ENCODE peak calls at places on chromosomes 13 and 19, in nine cellular contexts. L is NCI-H1092; B is central memory CD8-positive, alpha-beta T cell; M is AG09309; A is NCI-H1417; Y is AG09319; O is effector CD4-positive, alpha-beta T cell; Q is PC-9; H is activated T-helper 9 cell treated with anti-CD3 and anti-CD28 coated beads, Interleukin-2, amount 50 U/mL, for 16 hours. S is an unnamed sample.

GRCh38 chr19:18437481-18438330 is at the start of gene ISYNA1:
- DNase-seq in L (peak), B (no peak), M (no peak), A (peak), Y (no peak), O (peak), Q (peak), H (peak), S (no peak)

GRCh38 chr19:28640506-28640905 is 572.4 kb downstream of the UQCRFS1 start:
- DNase-seq in L (no peak), B (no peak), M (no peak), A (no peak), Y (no peak), O (no peak), Q (no peak), H (no peak), S (no peak)

GRCh38 chr13:45269204-45269603 is 68.4 kb upstream of the KCTD4 start:
- DNase-seq in L (no peak), B (no peak), M (no peak), A (no peak), Y (no peak), O (no peak), Q (no peak), H (no peak), S (no peak)

GRCh38 chr19:3580156-3580955 is 4.9 kb upstream of the GIPC3 start:
- DNase-seq in L (no peak), B (no peak), M (peak), A (no peak), Y (peak), O (no peak), Q (no peak), H (no peak), S (no peak)

GRCh38 chr19:39498262-39499081 is at the start of gene DLL3:
- DNase-seq in L (peak), B (no peak), M (no peak), A (peak), Y (no peak), O (no peak), Q (no peak), H (no peak), S (peak)

GRCh38 chr13:20525144-20525600 is 485 bp downstream of the CRYL1 start:
- DNase-seq in L (peak), B (no peak), M (no peak), A (no peak), Y (no peak), O (peak), Q (no peak), H (peak), S (no peak)

GRCh38 chr19:1089126-1089771 is 5.9 kb downstream of the POLR2E start:
- DNase-seq in L (no peak), B (no peak), M (no peak), A (no peak), Y (no peak), O (no peak), Q (no peak), H (no peak), S (no peak)

GRCh38 chr19:51168571-51169282 is 26.6 kb downstream of the SIGLEC7 start:
- DNase-seq in L (no peak), B (no peak), M (no peak), A (no peak), Y (no peak), O (no peak), Q (no peak), H (no peak), S (no peak)

GRCh38 chr13:97810152-97810551 is 143.3 kb upstream of the IPO5 start:
- DNase-seq in L (peak), B (no peak), M (no peak), A (peak), Y (no peak), O (no peak), Q (no peak), H (no peak), S (no peak)

GRCh38 chr13:35994131-35994966 is 136.8 kb downstream of the DCLK1 start:
- DNase-seq in L (no peak), B (no peak), M (peak), A (peak), Y (peak), O (no peak), Q (no peak), H (no peak), S (no peak)

GRCh38 chr13:23146811-23147245 is 34.0 kb upstream of the SGCG start:
- DNase-seq in L (no peak), B (no peak), M (no peak), A (no peak), Y (no peak), O (no peak), Q (no peak), H (no peak), S (no peak)

GRCh38 chr13:33610471-33611015 is 207.4 kb upstream of the RFC3 start:
- DNase-seq in L (peak), B (no peak), M (no peak), A (no peak), Y (no peak), O (peak), Q (no peak), H (peak), S (peak)

GRCh38 chr13:45167611-45168554 is 33.0 kb downstream of the KCTD4 start:
- DNase-seq in L (no peak), B (no peak), M (no peak), A (no peak), Y (no peak), O (no peak), Q (peak), H (no peak), S (no peak)

GRCh38 chr13:110690516-110690915 is 15.4 kb downstream of the CARS2 start:
- DNase-seq in L (no peak), B (no peak), M (no peak), A (no peak), Y (no peak), O (no peak), Q (no peak), H (no peak), S (no peak)

GRCh38 chr19:18865973-18866799 is 29.8 kb downstream of the CERS1 start:
- DNase-seq in L (no peak), B (no peak), M (no peak), A (no peak), Y (no peak), O (peak), Q (no peak), H (peak), S (peak)

GRCh38 chr13:40190656-40191100 is 475.8 kb downstream of the FOXO1 start:
- DNase-seq in L (no peak), B (peak), M (peak), A (no peak), Y (no peak), O (peak), Q (peak), H (peak), S (peak)

GRCh38 chr13:30829145-30829544 is 76.9 kb upstream of the MEDAG start:
- DNase-seq in L (no peak), B (no peak), M (no peak), A (no peak), Y (no peak), O (no peak), Q (peak), H (no peak), S (no peak)

GRCh38 chr19:48631254-48631653 is 5.9 kb downstream of the DBP start:
- DNase-seq in L (no peak), B (no peak), M (no peak), A (no peak), Y (no peak), O (no peak), Q (no peak), H (no peak), S (no peak)

GRCh38 chr19:18173572-18174294 is at the start of gene IFI30:
- DNase-seq in L (peak), B (no peak), M (no peak), A (peak), Y (no peak), O (peak), Q (peak), H (peak), S (no peak)

GRCh38 chr13:36837354-36838092 is 18.5 kb downstream of the RFXAP start:
- DNase-seq in L (no peak), B (no peak), M (no peak), A (no peak), Y (no peak), O (no peak), Q (no peak), H (no peak), S (no peak)

GRCh38 chr13:30832845-30833332 is 73.2 kb upstream of the MEDAG start:
- DNase-seq in L (peak), B (no peak), M (no peak), A (peak), Y (no peak), O (no peak), Q (peak), H (peak), S (no peak)

GRCh38 chr19:51690359-51691121 is 2.6 kb upstream of the SPACA6 start:
- DNase-seq in L (peak), B (peak), M (no peak), A (peak), Y (no peak), O (peak), Q (peak), H (peak), S (peak)

GRCh38 chr19:51798958-51799310 is 4.0 kb downstream of the FPR3 start:
- DNase-seq in L (no peak), B (no peak), M (no peak), A (no peak), Y (no peak), O (no peak), Q (no peak), H (no peak), S (no peak)

GRCh38 chr13:113591750-113592149 is 7.2 kb downstream of the TFDP1 start:
- DNase-seq in L (no peak), B (no peak), M (no peak), A (no peak), Y (no peak), O (no peak), Q (no peak), H (no peak), S (no peak)

GRCh38 chr19:16369664-16370576 is 45.3 kb downstream of the KLF2 start:
- DNase-seq in L (no peak), B (peak), M (no peak), A (no peak), Y (no peak), O (peak), Q (no peak), H (peak), S (peak)

GRCh38 chr19:16425993-16426392 is 45.8 kb downstream of the EPS15L1 start:
- DNase-seq in L (no peak), B (no peak), M (no peak), A (no peak), Y (no peak), O (no peak), Q (no peak), H (no peak), S (no peak)

GRCh38 chr19:56314018-56314583 is 538 bp downstream of the ZSCAN5A start:
- DNase-seq in L (no peak), B (peak), M (no peak), A (peak), Y (peak), O (no peak), Q (no peak), H (no peak), S (no peak)

GRCh38 chr19:49378501-49378900 is 9.5 kb upstream of the KASH5 start:
- DNase-seq in L (no peak), B (no peak), M (no peak), A (no peak), Y (no peak), O (no peak), Q (no peak), H (no peak), S (no peak)

GRCh38 chr13:29465741-29466293 is 129.7 kb downstream of the SLC7A1 start:
- DNase-seq in L (no peak), B (no peak), M (no peak), A (no peak), Y (no peak), O (no peak), Q (peak), H (no peak), S (no peak)

GRCh38 chr19:2736550-2737190 is 3.1 kb downstream of the SLC39A3 start:
- DNase-seq in L (no peak), B (no peak), M (no peak), A (no peak), Y (no peak), O (no peak), Q (no peak), H (no peak), S (no peak)

GRCh38 chr13:76792680-76793334 is 93.4 kb downstream of the KCTD12 start:
- DNase-seq in L (no peak), B (no peak), M (peak), A (no peak), Y (no peak), O (no peak), Q (no peak), H (no peak), S (no peak)

GRCh38 chr19:4691383-4691782 is 21.2 kb upstream of the MYDGF start:
- DNase-seq in L (no peak), B (no peak), M (no peak), A (no peak), Y (no peak), O (no peak), Q (no peak), H (no peak), S (no peak)

GRCh38 chr19:6232567-6232966 is 47.2 kb downstream of the MLLT1 start:
- DNase-seq in L (no peak), B (no peak), M (peak), A (no peak), Y (peak), O (no peak), Q (no peak), H (no peak), S (no peak)

S was measured in T-cell.